ENCODE peak calls at places on chromosomes 13 and 19, in ten cellular contexts. One of them, this sample, is unnamed.

GRCh38 chr13:99893567-99893966 is 78.0 kb downstream of the ZIC5 start:
- DNase-seq in Calu3: no peak
- DNase-seq in stimulated activated CD8-positive, alpha-beta memory T cell treated with anti-CD3 and anti-CD28 coated beads, Interleukin-2, amount 100 ng/mL, for 1 hour: no peak
- DNase-seq in RWPE1: no peak
- DNase-seq in NCI-H510A treated with DMSO at 0.1 percent for 48 hours: no peak
- DNase-seq in activated naive CD4-positive, alpha-beta T cell treated with Interleukin-2 at 50 U/mL for 16 hours: no peak
- DNase-seq in stimulated activated naive CD4-positive, alpha-beta T cell: no peak
- DNase-seq in MCF 10A: no peak
- DNase-seq in neural crest cell: no peak
- DNase-seq in HuH-7: no peak
- DNase-seq in this sample: no peak

GRCh38 chr13:39105110-39105509 is 66.9 kb downstream of the NHLRC3 start:
- DNase-seq in Calu3: no peak
- DNase-seq in stimulated activated CD8-positive, alpha-beta memory T cell treated with anti-CD3 and anti-CD28 coated beads, Interleukin-2, amount 100 ng/mL, for 1 hour: no peak
- DNase-seq in RWPE1: no peak
- DNase-seq in NCI-H510A treated with DMSO at 0.1 percent for 48 hours: peak
- DNase-seq in activated naive CD4-positive, alpha-beta T cell treated with Interleukin-2 at 50 U/mL for 16 hours: no peak
- DNase-seq in stimulated activated naive CD4-positive, alpha-beta T cell: no peak
- DNase-seq in MCF 10A: peak
- DNase-seq in neural crest cell: no peak
- DNase-seq in HuH-7: no peak
- DNase-seq in this sample: no peak

GRCh38 chr13:79745141-79745540 is 264.2 kb downstream of the NDFIP2 start:
- DNase-seq in Calu3: no peak
- DNase-seq in stimulated activated CD8-positive, alpha-beta memory T cell treated with anti-CD3 and anti-CD28 coated beads, Interleukin-2, amount 100 ng/mL, for 1 hour: no peak
- DNase-seq in RWPE1: no peak
- DNase-seq in NCI-H510A treated with DMSO at 0.1 percent for 48 hours: no peak
- DNase-seq in activated naive CD4-positive, alpha-beta T cell treated with Interleukin-2 at 50 U/mL for 16 hours: no peak
- DNase-seq in stimulated activated naive CD4-positive, alpha-beta T cell: no peak
- DNase-seq in MCF 10A: no peak
- DNase-seq in neural crest cell: no peak
- DNase-seq in HuH-7: no peak
- DNase-seq in this sample: no peak

GRCh38 chr13:111900390-111901180 is 166.4 kb upstream of the SOX1 start:
- DNase-seq in Calu3: no peak
- DNase-seq in stimulated activated CD8-positive, alpha-beta memory T cell treated with anti-CD3 and anti-CD28 coated beads, Interleukin-2, amount 100 ng/mL, for 1 hour: no peak
- DNase-seq in RWPE1: no peak
- DNase-seq in NCI-H510A treated with DMSO at 0.1 percent for 48 hours: peak
- DNase-seq in activated naive CD4-positive, alpha-beta T cell treated with Interleukin-2 at 50 U/mL for 16 hours: no peak
- DNase-seq in stimulated activated naive CD4-positive, alpha-beta T cell: no peak
- DNase-seq in MCF 10A: no peak
- DNase-seq in neural crest cell: no peak
- DNase-seq in HuH-7: no peak
- DNase-seq in this sample: no peak

GRCh38 chr19:45597425-45598111 is 4.4 kb downstream of the GPR4 start:
- DNase-seq in Calu3: no peak
- DNase-seq in stimulated activated CD8-positive, alpha-beta memory T cell treated with anti-CD3 and anti-CD28 coated beads, Interleukin-2, amount 100 ng/mL, for 1 hour: no peak
- DNase-seq in RWPE1: no peak
- DNase-seq in NCI-H510A treated with DMSO at 0.1 percent for 48 hours: no peak
- DNase-seq in activated naive CD4-positive, alpha-beta T cell treated with Interleukin-2 at 50 U/mL for 16 hours: no peak
- DNase-seq in stimulated activated naive CD4-positive, alpha-beta T cell: no peak
- DNase-seq in MCF 10A: no peak
- DNase-seq in neural crest cell: no peak
- DNase-seq in HuH-7: no peak
- DNase-seq in this sample: no peak

GRCh38 chr19:33797821-33798633 is 1.4 kb downstream of the KCTD15 start:
- DNase-seq in Calu3: peak
- DNase-seq in stimulated activated CD8-positive, alpha-beta memory T cell treated with anti-CD3 and anti-CD28 coated beads, Interleukin-2, amount 100 ng/mL, for 1 hour: no peak
- DNase-seq in RWPE1: no peak
- DNase-seq in NCI-H510A treated with DMSO at 0.1 percent for 48 hours: peak
- DNase-seq in activated naive CD4-positive, alpha-beta T cell treated with Interleukin-2 at 50 U/mL for 16 hours: peak
- DNase-seq in stimulated activated naive CD4-positive, alpha-beta T cell: no peak
- DNase-seq in MCF 10A: no peak
- DNase-seq in neural crest cell: peak
- DNase-seq in HuH-7: peak
- DNase-seq in this sample: no peak

GRCh38 chr13:29791997-29792775 is 58.2 kb downstream of the UBL3 start:
- DNase-seq in Calu3: no peak
- DNase-seq in stimulated activated CD8-positive, alpha-beta memory T cell treated with anti-CD3 and anti-CD28 coated beads, Interleukin-2, amount 100 ng/mL, for 1 hour: no peak
- DNase-seq in RWPE1: no peak
- DNase-seq in NCI-H510A treated with DMSO at 0.1 percent for 48 hours: no peak
- DNase-seq in activated naive CD4-positive, alpha-beta T cell treated with Interleukin-2 at 50 U/mL for 16 hours: no peak
- DNase-seq in stimulated activated naive CD4-positive, alpha-beta T cell: no peak
- DNase-seq in MCF 10A: no peak
- DNase-seq in neural crest cell: no peak
- DNase-seq in HuH-7: no peak
- DNase-seq in this sample: no peak

GRCh38 chr13:48494874-48495273 is 38.0 kb downstream of the RCBTB2 start:
- DNase-seq in Calu3: no peak
- DNase-seq in stimulated activated CD8-positive, alpha-beta memory T cell treated with anti-CD3 and anti-CD28 coated beads, Interleukin-2, amount 100 ng/mL, for 1 hour: no peak
- DNase-seq in RWPE1: no peak
- DNase-seq in NCI-H510A treated with DMSO at 0.1 percent for 48 hours: no peak
- DNase-seq in activated naive CD4-positive, alpha-beta T cell treated with Interleukin-2 at 50 U/mL for 16 hours: no peak
- DNase-seq in stimulated activated naive CD4-positive, alpha-beta T cell: no peak
- DNase-seq in MCF 10A: no peak
- DNase-seq in neural crest cell: no peak
- DNase-seq in HuH-7: no peak
- DNase-seq in this sample: no peak

GRCh38 chr13:50599046-50599445 is 244.4 kb downstream of the DLEU7 start:
- DNase-seq in Calu3: no peak
- DNase-seq in stimulated activated CD8-positive, alpha-beta memory T cell treated with anti-CD3 and anti-CD28 coated beads, Interleukin-2, amount 100 ng/mL, for 1 hour: no peak
- DNase-seq in RWPE1: no peak
- DNase-seq in NCI-H510A treated with DMSO at 0.1 percent for 48 hours: no peak
- DNase-seq in activated naive CD4-positive, alpha-beta T cell treated with Interleukin-2 at 50 U/mL for 16 hours: no peak
- DNase-seq in stimulated activated naive CD4-positive, alpha-beta T cell: no peak
- DNase-seq in MCF 10A: no peak
- DNase-seq in neural crest cell: no peak
- DNase-seq in HuH-7: no peak
- DNase-seq in this sample: no peak

GRCh38 chr19:51327066-51327985 is 14.6 kb downstream of the VSIG10L start:
- DNase-seq in Calu3: peak
- DNase-seq in stimulated activated CD8-positive, alpha-beta memory T cell treated with anti-CD3 and anti-CD28 coated beads, Interleukin-2, amount 100 ng/mL, for 1 hour: peak
- DNase-seq in RWPE1: peak
- DNase-seq in NCI-H510A treated with DMSO at 0.1 percent for 48 hours: no peak
- DNase-seq in activated naive CD4-positive, alpha-beta T cell treated with Interleukin-2 at 50 U/mL for 16 hours: peak
- DNase-seq in stimulated activated naive CD4-positive, alpha-beta T cell: peak
- DNase-seq in MCF 10A: no peak
- DNase-seq in neural crest cell: no peak
- DNase-seq in HuH-7: no peak
- DNase-seq in this sample: peak

GRCh38 chr19:49431330-49431749 is 6.2 kb downstream of the GFY start:
- DNase-seq in Calu3: no peak
- DNase-seq in stimulated activated CD8-positive, alpha-beta memory T cell treated with anti-CD3 and anti-CD28 coated beads, Interleukin-2, amount 100 ng/mL, for 1 hour: no peak
- DNase-seq in RWPE1: peak
- DNase-seq in NCI-H510A treated with DMSO at 0.1 percent for 48 hours: no peak
- DNase-seq in activated naive CD4-positive, alpha-beta T cell treated with Interleukin-2 at 50 U/mL for 16 hours: no peak
- DNase-seq in stimulated activated naive CD4-positive, alpha-beta T cell: no peak
- DNase-seq in MCF 10A: no peak
- DNase-seq in neural crest cell: no peak
- DNase-seq in HuH-7: no peak
- DNase-seq in this sample: no peak

GRCh38 chr13:80447747-80448146 is 106.8 kb upstream of the SPRY2 start:
- DNase-seq in Calu3: no peak
- DNase-seq in stimulated activated CD8-positive, alpha-beta memory T cell treated with anti-CD3 and anti-CD28 coated beads, Interleukin-2, amount 100 ng/mL, for 1 hour: no peak
- DNase-seq in RWPE1: no peak
- DNase-seq in NCI-H510A treated with DMSO at 0.1 percent for 48 hours: no peak
- DNase-seq in activated naive CD4-positive, alpha-beta T cell treated with Interleukin-2 at 50 U/mL for 16 hours: no peak
- DNase-seq in stimulated activated naive CD4-positive, alpha-beta T cell: no peak
- DNase-seq in MCF 10A: no peak
- DNase-seq in neural crest cell: no peak
- DNase-seq in HuH-7: no peak
- DNase-seq in this sample: no peak

GRCh38 chr13:112531263-112531794 is 56.6 kb downstream of the TUBGCP3 start:
- DNase-seq in Calu3: no peak
- DNase-seq in stimulated activated CD8-positive, alpha-beta memory T cell treated with anti-CD3 and anti-CD28 coated beads, Interleukin-2, amount 100 ng/mL, for 1 hour: no peak
- DNase-seq in RWPE1: no peak
- DNase-seq in NCI-H510A treated with DMSO at 0.1 percent for 48 hours: no peak
- DNase-seq in activated naive CD4-positive, alpha-beta T cell treated with Interleukin-2 at 50 U/mL for 16 hours: no peak
- DNase-seq in stimulated activated naive CD4-positive, alpha-beta T cell: no peak
- DNase-seq in MCF 10A: no peak
- DNase-seq in neural crest cell: no peak
- DNase-seq in HuH-7: no peak
- DNase-seq in this sample: no peak

GRCh38 chr13:34941835-34942731 is at the start of gene NBEA:
- DNase-seq in Calu3: peak
- DNase-seq in stimulated activated CD8-positive, alpha-beta memory T cell treated with anti-CD3 and anti-CD28 coated beads, Interleukin-2, amount 100 ng/mL, for 1 hour: peak
- DNase-seq in RWPE1: peak
- DNase-seq in NCI-H510A treated with DMSO at 0.1 percent for 48 hours: peak
- DNase-seq in activated naive CD4-positive, alpha-beta T cell treated with Interleukin-2 at 50 U/mL for 16 hours: peak
- DNase-seq in stimulated activated naive CD4-positive, alpha-beta T cell: peak
- DNase-seq in MCF 10A: peak
- DNase-seq in neural crest cell: peak
- DNase-seq in HuH-7: peak
- DNase-seq in this sample: peak

GRCh38 chr19:14147797-14148605 is 11.6 kb upstream of the ASF1B start:
- DNase-seq in Calu3: peak
- DNase-seq in stimulated activated CD8-positive, alpha-beta memory T cell treated with anti-CD3 and anti-CD28 coated beads, Interleukin-2, amount 100 ng/mL, for 1 hour: peak
- DNase-seq in RWPE1: peak
- DNase-seq in NCI-H510A treated with DMSO at 0.1 percent for 48 hours: no peak
- DNase-seq in activated naive CD4-positive, alpha-beta T cell treated with Interleukin-2 at 50 U/mL for 16 hours: peak
- DNase-seq in stimulated activated naive CD4-positive, alpha-beta T cell: peak
- DNase-seq in MCF 10A: peak
- DNase-seq in neural crest cell: peak
- DNase-seq in HuH-7: peak
- DNase-seq in this sample: no peak

GRCh38 chr13:27966641-27967202 is 2.4 kb downstream of the CDX2 start:
- DNase-seq in Calu3: no peak
- DNase-seq in stimulated activated CD8-positive, alpha-beta memory T cell treated with anti-CD3 and anti-CD28 coated beads, Interleukin-2, amount 100 ng/mL, for 1 hour: no peak
- DNase-seq in RWPE1: no peak
- DNase-seq in NCI-H510A treated with DMSO at 0.1 percent for 48 hours: no peak
- DNase-seq in activated naive CD4-positive, alpha-beta T cell treated with Interleukin-2 at 50 U/mL for 16 hours: no peak
- DNase-seq in stimulated activated naive CD4-positive, alpha-beta T cell: no peak
- DNase-seq in MCF 10A: no peak
- DNase-seq in neural crest cell: no peak
- DNase-seq in HuH-7: no peak
- DNase-seq in this sample: no peak

GRCh38 chr19:2446390-2446789 is 10.4 kb downstream of the LMNB2 start:
- DNase-seq in Calu3: no peak
- DNase-seq in stimulated activated CD8-positive, alpha-beta memory T cell treated with anti-CD3 and anti-CD28 coated beads, Interleukin-2, amount 100 ng/mL, for 1 hour: no peak
- DNase-seq in RWPE1: no peak
- DNase-seq in NCI-H510A treated with DMSO at 0.1 percent for 48 hours: peak
- DNase-seq in activated naive CD4-positive, alpha-beta T cell treated with Interleukin-2 at 50 U/mL for 16 hours: no peak
- DNase-seq in stimulated activated naive CD4-positive, alpha-beta T cell: no peak
- DNase-seq in MCF 10A: no peak
- DNase-seq in neural crest cell: no peak
- DNase-seq in HuH-7: no peak
- DNase-seq in this sample: no peak

GRCh38 chr19:40223135-40223822 is 3.2 kb downstream of the CCNP start:
- DNase-seq in Calu3: peak
- DNase-seq in stimulated activated CD8-positive, alpha-beta memory T cell treated with anti-CD3 and anti-CD28 coated beads, Interleukin-2, amount 100 ng/mL, for 1 hour: no peak
- DNase-seq in RWPE1: no peak
- DNase-seq in NCI-H510A treated with DMSO at 0.1 percent for 48 hours: no peak
- DNase-seq in activated naive CD4-positive, alpha-beta T cell treated with Interleukin-2 at 50 U/mL for 16 hours: peak
- DNase-seq in stimulated activated naive CD4-positive, alpha-beta T cell: peak
- DNase-seq in MCF 10A: no peak
- DNase-seq in neural crest cell: no peak
- DNase-seq in HuH-7: no peak
- DNase-seq in this sample: peak

GRCh38 chr13:73215807-73216206 is 157.0 kb downstream of the KLF5 start:
- DNase-seq in Calu3: peak
- DNase-seq in stimulated activated CD8-positive, alpha-beta memory T cell treated with anti-CD3 and anti-CD28 coated beads, Interleukin-2, amount 100 ng/mL, for 1 hour: no peak
- DNase-seq in RWPE1: no peak
- DNase-seq in NCI-H510A treated with DMSO at 0.1 percent for 48 hours: no peak
- DNase-seq in activated naive CD4-positive, alpha-beta T cell treated with Interleukin-2 at 50 U/mL for 16 hours: no peak
- DNase-seq in stimulated activated naive CD4-positive, alpha-beta T cell: no peak
- DNase-seq in MCF 10A: peak
- DNase-seq in neural crest cell: no peak
- DNase-seq in HuH-7: no peak
- DNase-seq in this sample: no peak

GRCh38 chr13:26628706-26629105 is 71.2 kb downstream of the WASF3 start:
- DNase-seq in Calu3: peak
- DNase-seq in stimulated activated CD8-positive, alpha-beta memory T cell treated with anti-CD3 and anti-CD28 coated beads, Interleukin-2, amount 100 ng/mL, for 1 hour: no peak
- DNase-seq in RWPE1: no peak
- DNase-seq in NCI-H510A treated with DMSO at 0.1 percent for 48 hours: no peak
- DNase-seq in activated naive CD4-positive, alpha-beta T cell treated with Interleukin-2 at 50 U/mL for 16 hours: no peak
- DNase-seq in stimulated activated naive CD4-positive, alpha-beta T cell: no peak
- DNase-seq in MCF 10A: peak
- DNase-seq in neural crest cell: no peak
- DNase-seq in HuH-7: peak
- DNase-seq in this sample: no peak

GRCh38 chr13:31851201-31851600 is 111.9 kb downstream of the RXFP2 start:
- DNase-seq in Calu3: no peak
- DNase-seq in stimulated activated CD8-positive, alpha-beta memory T cell treated with anti-CD3 and anti-CD28 coated beads, Interleukin-2, amount 100 ng/mL, for 1 hour: no peak
- DNase-seq in RWPE1: no peak
- DNase-seq in NCI-H510A treated with DMSO at 0.1 percent for 48 hours: no peak
- DNase-seq in activated naive CD4-positive, alpha-beta T cell treated with Interleukin-2 at 50 U/mL for 16 hours: no peak
- DNase-seq in stimulated activated naive CD4-positive, alpha-beta T cell: no peak
- DNase-seq in MCF 10A: no peak
- DNase-seq in neural crest cell: no peak
- DNase-seq in HuH-7: no peak
- DNase-seq in this sample: no peak

GRCh38 chr13:97296740-97297139 is 74.6 kb downstream of the MBNL2 start:
- DNase-seq in Calu3: no peak
- DNase-seq in stimulated activated CD8-positive, alpha-beta memory T cell treated with anti-CD3 and anti-CD28 coated beads, Interleukin-2, amount 100 ng/mL, for 1 hour: no peak
- DNase-seq in RWPE1: no peak
- DNase-seq in NCI-H510A treated with DMSO at 0.1 percent for 48 hours: no peak
- DNase-seq in activated naive CD4-positive, alpha-beta T cell treated with Interleukin-2 at 50 U/mL for 16 hours: no peak
- DNase-seq in stimulated activated naive CD4-positive, alpha-beta T cell: no peak
- DNase-seq in MCF 10A: no peak
- DNase-seq in neural crest cell: no peak
- DNase-seq in HuH-7: no peak
- DNase-seq in this sample: no peak

GRCh38 chr13:50529154-50529882 is 314.2 kb downstream of the DLEU7 start:
- DNase-seq in Calu3: peak
- DNase-seq in stimulated activated CD8-positive, alpha-beta memory T cell treated with anti-CD3 and anti-CD28 coated beads, Interleukin-2, amount 100 ng/mL, for 1 hour: no peak
- DNase-seq in RWPE1: peak
- DNase-seq in NCI-H510A treated with DMSO at 0.1 percent for 48 hours: peak
- DNase-seq in activated naive CD4-positive, alpha-beta T cell treated with Interleukin-2 at 50 U/mL for 16 hours: peak
- DNase-seq in stimulated activated naive CD4-positive, alpha-beta T cell: no peak
- DNase-seq in MCF 10A: peak
- DNase-seq in neural crest cell: no peak
- DNase-seq in HuH-7: no peak
- DNase-seq in this sample: no peak

GRCh38 chr19:17950310-17951150 is 16.4 kb upstream of the KCNN1 start:
- DNase-seq in Calu3: no peak
- DNase-seq in stimulated activated CD8-positive, alpha-beta memory T cell treated with anti-CD3 and anti-CD28 coated beads, Interleukin-2, amount 100 ng/mL, for 1 hour: no peak
- DNase-seq in RWPE1: no peak
- DNase-seq in NCI-H510A treated with DMSO at 0.1 percent for 48 hours: peak
- DNase-seq in activated naive CD4-positive, alpha-beta T cell treated with Interleukin-2 at 50 U/mL for 16 hours: peak
- DNase-seq in stimulated activated naive CD4-positive, alpha-beta T cell: peak
- DNase-seq in MCF 10A: no peak
- DNase-seq in neural crest cell: no peak
- DNase-seq in HuH-7: no peak
- DNase-seq in this sample: peak

GRCh38 chr13:31824705-31825512 is 85.6 kb downstream of the RXFP2 start:
- DNase-seq in Calu3: no peak
- DNase-seq in stimulated activated CD8-positive, alpha-beta memory T cell treated with anti-CD3 and anti-CD28 coated beads, Interleukin-2, amount 100 ng/mL, for 1 hour: no peak
- DNase-seq in RWPE1: no peak
- DNase-seq in NCI-H510A treated with DMSO at 0.1 percent for 48 hours: no peak
- DNase-seq in activated naive CD4-positive, alpha-beta T cell treated with Interleukin-2 at 50 U/mL for 16 hours: no peak
- DNase-seq in stimulated activated naive CD4-positive, alpha-beta T cell: no peak
- DNase-seq in MCF 10A: peak
- DNase-seq in neural crest cell: no peak
- DNase-seq in HuH-7: no peak
- DNase-seq in this sample: no peak

GRCh38 chr13:21458457-21458815 is 667 bp downstream of the ZDHHC20 start:
- DNase-seq in Calu3: peak
- DNase-seq in stimulated activated CD8-positive, alpha-beta memory T cell treated with anti-CD3 and anti-CD28 coated beads, Interleukin-2, amount 100 ng/mL, for 1 hour: peak
- DNase-seq in RWPE1: peak
- DNase-seq in NCI-H510A treated with DMSO at 0.1 percent for 48 hours: no peak
- DNase-seq in activated naive CD4-positive, alpha-beta T cell treated with Interleukin-2 at 50 U/mL for 16 hours: peak
- DNase-seq in stimulated activated naive CD4-positive, alpha-beta T cell: peak
- DNase-seq in MCF 10A: peak
- DNase-seq in neural crest cell: peak
- DNase-seq in HuH-7: peak
- DNase-seq in this sample: peak

GRCh38 chr13:50731400-50731799 is 112.1 kb downstream of the DLEU7 start:
- DNase-seq in Calu3: no peak
- DNase-seq in stimulated activated CD8-positive, alpha-beta memory T cell treated with anti-CD3 and anti-CD28 coated beads, Interleukin-2, amount 100 ng/mL, for 1 hour: no peak
- DNase-seq in RWPE1: peak
- DNase-seq in NCI-H510A treated with DMSO at 0.1 percent for 48 hours: peak
- DNase-seq in activated naive CD4-positive, alpha-beta T cell treated with Interleukin-2 at 50 U/mL for 16 hours: no peak
- DNase-seq in stimulated activated naive CD4-positive, alpha-beta T cell: no peak
- DNase-seq in MCF 10A: peak
- DNase-seq in neural crest cell: no peak
- DNase-seq in HuH-7: no peak
- DNase-seq in this sample: no peak

GRCh38 chr13:51981355-51981754 is 29.9 kb downstream of the ATP7B start:
- DNase-seq in Calu3: no peak
- DNase-seq in stimulated activated CD8-positive, alpha-beta memory T cell treated with anti-CD3 and anti-CD28 coated beads, Interleukin-2, amount 100 ng/mL, for 1 hour: no peak
- DNase-seq in RWPE1: no peak
- DNase-seq in NCI-H510A treated with DMSO at 0.1 percent for 48 hours: no peak
- DNase-seq in activated naive CD4-positive, alpha-beta T cell treated with Interleukin-2 at 50 U/mL for 16 hours: no peak
- DNase-seq in stimulated activated naive CD4-positive, alpha-beta T cell: no peak
- DNase-seq in MCF 10A: no peak
- DNase-seq in neural crest cell: no peak
- DNase-seq in HuH-7: no peak
- DNase-seq in this sample: no peak

This sample was measured in naive thymus-derived CD4-positive, alpha-beta T cell.